ENCODE peak calls at places on chromosome 18, in five cellular contexts. D is IMR-90, U is OCI-LY7, G is kidney epithelial cell, Q is mucosa of descending colon. Z is an unnamed sample.

GRCh38 chr18:45626330-45627203 is 11.3 kb downstream of the SLC14A2 start:
- DNase-seq in D (peak; percentile 43), U (no peak), G (no peak), Q (no peak), Z (no peak)

GRCh38 chr18:80197490-80197889 is 49.8 kb downstream of the PARD6G start:
- DNase-seq in D (peak; percentile 14), U (no peak), G (no peak), Q (no peak), Z (no peak)

GRCh38 chr18:6207119-6207518 is 207.6 kb downstream of the L3MBTL4 start:
- DNase-seq in D (peak; percentile 19), U (no peak), G (no peak), Q (no peak), Z (no peak)

GRCh38 chr18:69002233-69002632 is 204.4 kb downstream of the CCDC102B start:
- DNase-seq in D (no peak), U (no peak), G (no peak), Q (no peak), Z (no peak)

GRCh38 chr18:58867281-58867961 is 2.7 kb downstream of the ZNF532 start:
- DNase-seq in D (no peak), U (no peak), G (no peak), Q (no peak), Z (no peak)

GRCh38 chr18:21187886-21188285 is 54.1 kb upstream of the GREB1L start:
- DNase-seq in D (no peak), U (no peak), G (no peak), Q (no peak), Z (no peak)

GRCh38 chr18:4807495-4808293 is 352.6 kb upstream of the DLGAP1 start:
- DNase-seq in D (no peak), U (no peak), G (peak; percentile 1), Q (no peak), Z (no peak)

GRCh38 chr18:31487251-31488015 is 10.5 kb upstream of the DSG2 start:
- DNase-seq in D (peak; percentile 88), U (no peak), G (peak; percentile 89), Q (no peak), Z (peak; percentile 10)

GRCh38 chr18:27838230-27838629 is 338.7 kb downstream of the CDH2 start:
- DNase-seq in D (no peak), U (no peak), G (no peak), Q (no peak), Z (no peak)

GRCh38 chr18:58049000-58049688 is 5.1 kb downstream of the NEDD4L start:
- DNase-seq in D (no peak), U (no peak), G (no peak), Q (no peak), Z (no peak)

GRCh38 chr18:44957440-44957839 is 276.8 kb downstream of the SETBP1 start:
- DNase-seq in D (no peak), U (no peak), G (no peak), Q (no peak), Z (no peak)

GRCh38 chr18:54296017-54296416 is 26.7 kb downstream of the POLI start:
- DNase-seq in D (peak; percentile 32), U (no peak), G (peak; percentile 2), Q (no peak), Z (no peak)

GRCh38 chr18:62977512-62977911 is 262.2 kb downstream of the PHLPP1 start:
- DNase-seq in D (peak; percentile 15), U (no peak), G (no peak), Q (no peak), Z (no peak)

GRCh38 chr18:53864758-53865157 is 359.7 kb downstream of the MBD2 start:
- DNase-seq in D (no peak), U (no peak), G (no peak), Q (peak; percentile 24), Z (no peak)

GRCh38 chr18:49980869-49981268 is 167.5 kb upstream of the ACAA2 start:
- DNase-seq in D (no peak), U (no peak), G (no peak), Q (no peak), Z (no peak)

GRCh38 chr18:59921384-59921891 is 21.6 kb downstream of the PMAIP1 start:
- DNase-seq in D (no peak), U (no peak), G (no peak), Q (peak; percentile 18), Z (no peak)

GRCh38 chr18:12886498-12887126 is 2.6 kb upstream of the PTPN2 start:
- DNase-seq in D (no peak), U (peak; percentile 60), G (no peak), Q (no peak), Z (no peak)

GRCh38 chr18:50788284-50788683 is 31.5 kb downstream of the MRO start:
- DNase-seq in D (no peak), U (no peak), G (no peak), Q (no peak), Z (no peak)

DNA sequence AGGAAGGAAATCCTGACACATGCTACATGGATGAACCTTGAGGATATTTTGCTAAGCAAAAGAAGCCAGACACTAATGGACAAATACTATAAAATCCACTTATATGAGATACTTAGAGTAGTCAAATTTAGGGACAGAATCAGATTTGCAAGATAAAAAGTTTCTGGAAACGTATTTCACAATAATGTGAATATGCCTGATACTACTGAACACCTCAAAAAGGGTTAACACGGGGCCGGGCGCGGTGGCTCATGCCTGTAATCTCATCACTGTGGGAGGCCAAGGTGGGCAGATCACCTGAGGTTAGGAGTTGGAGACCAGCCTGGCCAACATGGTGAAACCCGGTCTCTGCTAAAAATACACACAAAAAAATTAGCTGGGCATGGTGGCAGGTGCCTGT is 1.7 kb upstream of the RMC1 start:
- DNase-seq in D (no peak), U (no peak), G (no peak), Q (no peak), Z (no peak)
- H3K4me3 ChIP-seq in D (no peak overlapping the region), U (no peak overlapping the region), G (no peak overlapping the region), Q (no peak overlapping the region), Z (no peak overlapping the region)

GRCh38 chr18:61687317-61687716 is 205.5 kb downstream of the RNF152 start:
- DNase-seq in D (no peak), U (no peak), G (no peak), Q (no peak), Z (no peak)
- TF ChIP-seq CTCF in D (no peak), U (no peak), G (no peak), Q (no peak), Z (no peak)

GRCh38 chr18:10785798-10786197 is 260.0 kb downstream of the NAPG start:
- DNase-seq in D (no peak), U (no peak), G (no peak), Q (no peak), Z (no peak)

GRCh38 chr18:10791141-10791808 is 265.4 kb downstream of the NAPG start:
- DNase-seq in D (peak; percentile 20), U (peak; percentile 10), G (no peak), Q (no peak), Z (no peak)

GRCh38 chr18:10784596-10785202 is 258.9 kb downstream of the NAPG start:
- DNase-seq in D (no peak), U (peak; percentile 11), G (no peak), Q (no peak), Z (no peak)

GRCh38 chr18:10783941-10784340 is 258.1 kb downstream of the NAPG start:
- DNase-seq in D (no peak), U (no peak), G (no peak), Q (no peak), Z (no peak)

DNA sequence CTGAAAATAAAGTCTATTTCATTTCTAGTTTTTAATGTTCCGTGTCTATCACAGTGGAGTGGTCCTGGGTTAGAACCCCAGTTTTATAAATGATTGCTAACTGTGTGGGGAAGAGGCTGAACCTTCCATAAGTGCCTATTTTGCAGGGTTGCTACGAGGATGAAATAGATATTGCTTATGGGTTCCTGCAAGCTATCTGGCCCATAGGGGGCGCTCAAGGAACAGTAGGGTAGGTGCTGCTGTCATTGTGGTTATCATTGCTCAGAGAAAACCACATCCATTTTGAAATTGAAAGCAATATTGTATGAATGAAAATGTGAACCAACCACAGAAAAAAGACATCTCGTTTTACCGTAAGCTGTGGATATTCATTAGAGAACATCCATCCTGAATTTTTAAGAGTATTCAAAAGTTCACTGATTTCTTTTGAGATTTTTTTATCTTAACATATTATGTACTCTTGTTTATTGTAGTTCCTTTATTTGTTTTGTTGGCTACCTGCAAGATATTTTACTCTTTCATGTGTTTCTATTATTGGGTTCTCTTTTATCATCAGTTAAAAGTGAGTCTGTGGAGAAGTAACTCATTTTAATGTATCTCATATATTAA is 261.6 kb downstream of the NAPG start:
- DNase-seq in D (peak; percentile 80), U (peak; percentile 85), G (peak; percentile 41), Q (peak; percentile 93), Z (peak; percentile 9)
- H3K4me3 ChIP-seq in D (no peak overlapping the region), U (no peak overlapping the region), G (no peak overlapping the region), Q (no peak overlapping the region), Z (no peak overlapping the region)

DNA sequence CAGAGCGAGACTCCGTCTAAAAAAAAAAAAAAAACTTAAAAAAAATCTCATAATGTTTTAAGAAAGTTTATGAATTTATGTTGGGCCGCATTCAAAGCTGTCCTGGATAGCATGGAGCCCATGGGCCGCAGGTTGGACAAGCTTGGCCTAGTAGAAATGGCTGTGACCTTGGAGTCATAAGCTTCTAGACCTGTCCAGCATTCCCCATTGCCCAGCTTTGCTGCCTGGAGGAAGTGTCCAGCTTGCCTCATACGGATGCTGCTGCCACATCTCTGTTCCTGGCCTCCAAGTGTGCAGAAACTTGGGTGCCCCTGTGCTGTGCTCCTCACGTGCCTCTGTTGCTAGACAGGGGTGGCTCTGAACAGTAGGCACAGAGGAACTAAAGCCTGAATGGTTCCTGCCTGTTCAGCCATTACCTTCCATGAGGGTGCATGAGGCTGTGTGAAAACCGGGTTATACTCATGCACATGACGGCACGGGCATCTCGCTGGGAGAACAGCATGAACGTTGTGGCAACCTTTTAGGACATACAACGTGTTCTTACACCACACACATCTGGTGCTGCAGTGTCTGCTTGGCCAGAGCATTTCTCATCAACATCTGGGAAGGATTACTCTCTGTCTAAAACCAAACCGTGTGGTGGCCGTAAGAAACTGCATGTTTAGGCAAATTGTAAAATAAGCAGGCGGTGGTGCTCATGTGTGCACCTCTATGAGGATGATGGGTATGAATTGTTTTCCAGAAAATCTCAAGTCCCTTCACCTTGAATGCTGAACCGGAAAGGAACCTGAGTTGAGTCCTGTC is 38.2 kb downstream of the FHOD3 start:
- DNase-seq in D (no peak), U (no peak), G (no peak), Q (no peak), Z (no peak)
- TF ChIP-seq CTCF in D (no peak), U (no peak), G (no peak), Q (no peak), Z (no peak)

GRCh38 chr18:3722662-3723433 is 272.9 kb downstream of the TGIF1 start:
- DNase-seq in D (peak; percentile 83), U (no peak), G (no peak), Q (no peak), Z (no peak)
- H3K4me3 ChIP-seq in D (no peak overlapping the region), U (no peak overlapping the region), G (no peak overlapping the region), Q (no peak overlapping the region), Z (no peak overlapping the region)

Z was measured in AG04449.